ENCODE peak calls at places on chromosomes 3 and 15, in four cellular contexts. O, U, P and E are unnamed samples.
A peak's percentile ranks its signal among the peaks of the same experiment; 100 is the strongest.

GRCh38 chr15:89198934-89199333 is 22.4 kb downstream of the RLBP1 start:
- DNase-seq in O (peak; percentile 50), U (no peak), P (no peak), E (no peak)

GRCh38 chr3:159762238-159762637 is 226.4 kb upstream of the IL12A start:
- DNase-seq in O (peak; percentile 29), U (no peak), P (no peak), E (no peak)

GRCh38 chr3:5274116-5274515 is 86.6 kb downstream of the EDEM1 start:
- DNase-seq in O (no peak), U (no peak), P (no peak), E (no peak)

GRCh38 chr15:66233487-66234415 is 19.8 kb downstream of the MEGF11 start:
- DNase-seq in O (peak; percentile 63), U (no peak), P (no peak), E (no peak)

GRCh38 chr15:74817370-74817737 is 4.7 kb downstream of the LMAN1L start:
- DNase-seq in O (peak; percentile 33), U (no peak), P (no peak), E (peak; percentile 32)

GRCh38 chr15:88894819-88895767 is at the start of gene HAPLN3:
- DNase-seq in O (peak; percentile 51), U (peak; percentile 27), P (peak; percentile 79), E (peak; percentile 44)

GRCh38 chr3:143644370-143645089 is 203.7 kb downstream of the SLC9A9 start:
- DNase-seq in O (peak; percentile 76), U (no peak), P (no peak), E (peak; percentile 40)

GRCh38 chr3:64539451-64540196 is 148.2 kb downstream of the ADAMTS9 start:
- DNase-seq in O (no peak), U (no peak), P (peak; percentile 56), E (no peak)

GRCh38 chr3:196192036-196193001 is 18.9 kb downstream of the ZDHHC19 start:
- DNase-seq in O (no peak), U (peak; percentile 32), P (peak; percentile 66), E (peak; percentile 26)

GRCh38 chr15:101394056-101394630 is 95.4 kb downstream of the PCSK6 start:
- DNase-seq in O (no peak), U (no peak), P (no peak), E (no peak)

GRCh38 chr3:111726788-111727305 is 131.7 kb upstream of the ZBED2 start:
- DNase-seq in O (no peak), U (no peak), P (no peak), E (no peak)

GRCh38 chr3:3772920-3773319 is 26.3 kb upstream of the LRRN1 start:
- DNase-seq in O (no peak), U (no peak), P (no peak), E (peak; percentile 76)

GRCh38 chr15:89642106-89642505 is 13.2 kb downstream of the KIF7 start:
- DNase-seq in O (no peak), U (no peak), P (no peak), E (peak; percentile 55)

GRCh38 chr3:114294940-114295480 is 1.2 kb downstream of the TIGIT start:
- DNase-seq in O (no peak), U (no peak), P (no peak), E (no peak)

GRCh38 chr15:97875513-97876285 is 84.8 kb upstream of the ARRDC4 start:
- DNase-seq in O (no peak), U (no peak), P (no peak), E (no peak)

GRCh38 chr15:52257734-52258062 is 37.9 kb downstream of the MYO5C start:
- DNase-seq in O (peak; percentile 76), U (no peak), P (no peak), E (peak; percentile 88)

GRCh38 chr3:113219605-113220300 is 8.4 kb downstream of the BOC start:
- DNase-seq in O (no peak), U (no peak), P (no peak), E (no peak)

GRCh38 chr15:80219955-80220354 is 32.1 kb downstream of the CTXND1 start:
- DNase-seq in O (no peak), U (no peak), P (no peak), E (no peak)

GRCh38 chr15:89631902-89632264 is 23.4 kb downstream of the KIF7 start:
- DNase-seq in O (no peak), U (no peak), P (no peak), E (no peak)

GRCh38 chr3:127899200-127899599 is 15.8 kb upstream of the KBTBD12 start:
- DNase-seq in O (peak; percentile 10), U (no peak), P (no peak), E (no peak)

GRCh38 chr3:58090351-58090750 is 82.1 kb downstream of the FLNB start:
- DNase-seq in O (no peak), U (no peak), P (no peak), E (no peak)

GRCh38 chr15:96416934-96417759 is 86.6 kb downstream of the NR2F2 start:
- DNase-seq in O (peak; percentile 63), U (no peak), P (no peak), E (no peak)

GRCh38 chr15:62296756-62297507 is 131.8 kb upstream of the C2CD4B start:
- DNase-seq in O (peak; percentile 40), U (no peak), P (no peak), E (no peak)

GRCh38 chr3:51673802-51674654 is 3.0 kb downstream of the TEX264 start:
- DNase-seq in O (no peak), U (no peak), P (no peak), E (no peak)

GRCh38 chr3:135806342-135806741 is 159.2 kb upstream of the PPP2R3A start:
- DNase-seq in O (peak; percentile 67), U (no peak), P (no peak), E (no peak)

GRCh38 chr15:57259511-57260143 is 116.7 kb upstream of the CGNL1 start:
- DNase-seq in O (peak; percentile 84), U (no peak), P (no peak), E (peak; percentile 97)

GRCh38 chr15:64006642-64007041 is 39.6 kb downstream of the DAPK2 start:
- DNase-seq in O (no peak), U (no peak), P (no peak), E (no peak)

GRCh38 chr3:185521349-185522138 is 22.7 kb upstream of the TMEM41A start:
- DNase-seq in O (no peak), U (no peak), P (no peak), E (no peak)

GRCh38 chr3:195352895-195353488 is 82.0 kb upstream of the XXYLT1 start:
- DNase-seq in O (no peak), U (no peak), P (no peak), E (peak; percentile 4)

DNA sequence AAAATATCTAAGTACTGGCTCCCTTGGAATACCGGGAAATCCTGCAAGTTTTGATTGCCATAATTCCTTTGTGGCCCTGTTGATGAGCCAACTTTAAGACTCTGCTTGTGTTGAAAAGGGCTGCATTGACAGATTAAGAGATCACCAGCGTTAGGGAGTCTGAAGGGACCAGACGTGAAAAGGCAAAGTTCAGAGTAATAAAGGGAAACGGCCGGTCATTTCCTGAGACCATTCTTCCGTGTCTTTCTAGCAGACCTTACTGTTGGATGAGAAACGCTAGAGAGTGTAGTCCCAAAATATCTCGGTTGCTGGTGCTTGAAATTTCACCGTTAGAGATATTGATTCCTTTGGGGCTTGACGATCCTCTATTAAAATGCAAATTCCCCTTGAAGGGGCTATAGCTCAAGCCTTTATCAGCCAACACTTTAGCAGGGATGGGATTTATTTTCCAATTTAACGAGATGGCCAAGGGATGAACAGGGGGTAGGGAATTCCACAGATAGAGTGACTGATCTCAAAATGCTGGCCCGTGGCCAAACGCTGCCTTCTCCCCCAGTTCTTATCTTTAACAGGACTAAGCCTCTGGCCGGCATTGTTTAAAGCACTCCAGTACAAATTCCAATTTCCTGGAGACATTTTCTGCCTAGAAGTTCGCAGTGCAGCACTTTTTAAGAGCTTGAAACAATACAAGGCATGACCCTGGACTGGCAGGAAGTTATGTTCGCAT is 250.4 kb downstream of the TJP1 start:
- DNase-seq in O (peak; percentile 61), U (no peak), P (no peak), E (peak; percentile 24)
- H3K27ac ChIP-seq in O (no peak overlapping the region), U (no peak overlapping the region), P (no peak overlapping the region), E (no peak overlapping the region)

GRCh38 chr3:38500688-38501417 is 4.7 kb downstream of the EXOG start:
- DNase-seq in O (no peak), U (no peak), P (no peak), E (no peak)
- H3K36me3 ChIP-seq in O (peaks cover 4% of the 10 kb centered on the region), U (no peaks in the 10 kb centered on the region), P (no peaks in the 10 kb centered on the region), E (no peaks in the 10 kb centered on the region)

GRCh38 chr3:16299746-16300145 is 34.7 kb downstream of the OXNAD1 start:
- DNase-seq in O (no peak), U (no peak), P (no peak), E (no peak)
- H3K4me1 ChIP-seq in O (peaks cover 35% of the 10 kb centered on the region), U (peaks cover 78% of the 10 kb centered on the region), P (no peaks in the 10 kb centered on the region), E (no peaks in the 10 kb centered on the region)

DNA sequence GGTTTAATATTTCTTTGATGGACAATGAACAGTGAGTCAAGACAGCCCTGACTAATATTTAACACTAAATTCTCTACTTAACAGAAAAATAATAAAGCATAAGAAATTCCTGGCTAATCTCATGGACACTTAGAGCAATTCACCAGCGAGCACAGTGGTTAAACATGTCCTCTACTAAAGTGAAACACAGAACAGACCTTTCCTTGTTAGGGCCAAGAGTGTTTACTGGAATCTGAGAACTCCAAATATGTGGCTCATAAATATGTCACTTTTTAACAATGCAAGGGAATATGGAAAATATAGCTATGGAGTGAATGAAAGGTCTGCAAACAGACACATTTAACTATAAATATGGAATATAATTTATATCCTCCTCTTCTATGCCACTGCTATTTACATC is 18.6 kb upstream of the IGSF10 start:
- DNase-seq in O (no peak), U (no peak), P (no peak), E (no peak)
- H3K27ac ChIP-seq in O (no peak overlapping the region), U (no peak overlapping the region), P (no peak overlapping the region), E (no peak overlapping the region)

GRCh38 chr3:12838179-12838965 is 3.0 kb downstream of the RPL32 start:
- DNase-seq in O (no peak), U (no peak), P (no peak), E (no peak)

GRCh38 chr3:12841085-12841969 is at the start of gene RPL32:
- DNase-seq in O (peak; percentile 96), U (peak; percentile 72), P (peak; percentile 92), E (peak; percentile 96)

GRCh38 chr3:12841970-12842328 is 584 bp upstream of the RPL32 start:
- DNase-seq in O (no peak), U (no peak), P (no peak), E (no peak)

GRCh38 chr3:12842469-12842868 is 1.1 kb upstream of the RPL32 start:
- DNase-seq in O (no peak), U (no peak), P (no peak), E (no peak)

GRCh38 chr3:12840591-12841084 is 727 bp downstream of the RPL32 start:
- DNase-seq in O (no peak), U (no peak), P (no peak), E (peak; percentile 31)
- H3K36me3 ChIP-seq in O (peaks cover 23% of the 10 kb centered on the region), U (peaks cover 11% of the 10 kb centered on the region), P (no peaks in the 10 kb centered on the region), E (peaks cover 52% of the 10 kb centered on the region)

GRCh38 chr15:60478633-60479360 is at the start of gene ICE2:
- DNase-seq in O (peak; percentile 96), U (peak; percentile 89), P (peak; percentile 98), E (peak; percentile 98)

GRCh38 chr15:60479361-60479684 is 381 bp upstream of the ICE2 start:
- DNase-seq in O (no peak), U (no peak), P (no peak), E (no peak)

GRCh38 chr15:60477991-60478632 is 830 bp downstream of the ICE2 start:
- DNase-seq in O (peak; percentile 9), U (no peak), P (no peak), E (peak; percentile 45)

GRCh38 chr15:60477164-60477563 is 1.8 kb downstream of the ICE2 start:
- DNase-seq in O (no peak), U (no peak), P (no peak), E (no peak)

GRCh38 chr15:60476713-60477112 is 2.2 kb downstream of the ICE2 start:
- DNase-seq in O (peak; percentile 8), U (no peak), P (no peak), E (no peak)
- H3K4me1 ChIP-seq in O (peaks cover 19% of the 10 kb centered on the region), U (peaks cover 25% of the 10 kb centered on the region), P (peaks cover 3% of the 10 kb centered on the region), E (peaks cover 13% of the 10 kb centered on the region)